ENCODE peak calls at places on chromosomes 2 and 18, in four cellular contexts. R, G, W and L are unnamed samples.

GRCh38 chr2:12721571-12722444 is 5.1 kb downstream of the TRIB2 start:
- DNase-seq in R (no peak), G (no peak), W (no peak), L (no peak)

GRCh38 chr2:229611360-229611759 is 103.0 kb downstream of the DNER start:
- DNase-seq in R (no peak), G (no peak), W (no peak), L (no peak)

GRCh38 chr2:19973471-19973870 is 16.4 kb downstream of the WDR35 start:
- DNase-seq in R (no peak), G (no peak), W (no peak), L (no peak)

GRCh38 chr2:127104881-127105655 is 1.9 kb downstream of the BIN1 start:
- DNase-seq in R (no peak), G (no peak), W (no peak), L (no peak)

GRCh38 chr2:196823750-196824149 is 14.6 kb upstream of the C2orf66 start:
- DNase-seq in R (no peak), G (peak; percentile 12), W (peak; percentile 45), L (peak; percentile 59)

GRCh38 chr18:63143246-63143847 is 176.2 kb downstream of the BCL2 start:
- DNase-seq in R (no peak), G (no peak), W (no peak), L (no peak)

GRCh38 chr2:30235859-30236535 is 4.7 kb downstream of the LBH start:
- DNase-seq in R (no peak), G (no peak), W (no peak), L (no peak)

GRCh38 chr18:3816601-3817363 is 366.8 kb downstream of the TGIF1 start:
- DNase-seq in R (peak; percentile 44), G (no peak), W (peak; percentile 89), L (peak; percentile 64)

GRCh38 chr2:3669656-3670055 is 11.7 kb downstream of the ALLC start:
- DNase-seq in R (no peak), G (no peak), W (no peak), L (no peak)

GRCh38 chr2:242020196-242021004 is 150.9 kb downstream of the RTP5 start:
- DNase-seq in R (peak; percentile 63), G (peak; percentile 62), W (peak; percentile 24), L (no peak)

GRCh38 chr2:95274291-95275150 is at the start of gene PROM2:
- DNase-seq in R (no peak), G (no peak), W (no peak), L (no peak)

GRCh38 chr2:55805662-55806061 is 112.0 kb upstream of the PNPT1 start:
- DNase-seq in R (no peak), G (no peak), W (no peak), L (no peak)

GRCh38 chr2:39688181-39688580 is 22.5 kb downstream of the TMEM178A start:
- DNase-seq in R (no peak), G (no peak), W (no peak), L (no peak)

GRCh38 chr2:224776795-224777562 is 60.8 kb upstream of the CCDC195 start:
- DNase-seq in R (no peak), G (no peak), W (no peak), L (no peak)

GRCh38 chr2:31032475-31032874 is 105.8 kb downstream of the GALNT14 start:
- DNase-seq in R (no peak), G (peak; percentile 59), W (no peak), L (no peak)

GRCh38 chr2:221844966-221845365 is 272.9 kb upstream of the EPHA4 start:
- DNase-seq in R (no peak), G (no peak), W (no peak), L (no peak)

GRCh38 chr2:43041661-43042360 is 184.6 kb downstream of the ZFP36L2 start:
- DNase-seq in R (peak; percentile 46), G (peak; percentile 55), W (peak; percentile 80), L (peak; percentile 98)

GRCh38 chr2:96869281-96869823 is 528 bp downstream of the SEMA4C start:
- DNase-seq in R (peak; percentile 48), G (peak; percentile 50), W (peak; percentile 35), L (peak; percentile 55)
- TF ChIP-seq CTCF in R (no peak), G (no peak), W (no peak), L (no peak)

GRCh38 chr18:35778850-35779634 is 193.4 kb upstream of the RMP24 start:
- DNase-seq in R (no peak), G (no peak), W (no peak), L (no peak)

GRCh38 chr18:35782926-35783325 is 189.6 kb upstream of the RMP24 start:
- DNase-seq in R (no peak), G (peak; percentile 2), W (no peak), L (no peak)

GRCh38 chr18:35776481-35776880 is 194.9 kb downstream of the GALNT1 start:
- DNase-seq in R (no peak), G (no peak), W (no peak), L (no peak)

GRCh38 chr18:35777042-35777441 is 195.4 kb upstream of the RMP24 start:
- DNase-seq in R (peak; percentile 16), G (no peak), W (peak; percentile 16), L (no peak)

GRCh38 chr18:35780937-35781336 is 191.5 kb upstream of the RMP24 start:
- DNase-seq in R (no peak), G (no peak), W (no peak), L (no peak)
- TF ChIP-seq MYC in R (no peak), G (no peak), W (no peak), L (no peak)

DNA sequence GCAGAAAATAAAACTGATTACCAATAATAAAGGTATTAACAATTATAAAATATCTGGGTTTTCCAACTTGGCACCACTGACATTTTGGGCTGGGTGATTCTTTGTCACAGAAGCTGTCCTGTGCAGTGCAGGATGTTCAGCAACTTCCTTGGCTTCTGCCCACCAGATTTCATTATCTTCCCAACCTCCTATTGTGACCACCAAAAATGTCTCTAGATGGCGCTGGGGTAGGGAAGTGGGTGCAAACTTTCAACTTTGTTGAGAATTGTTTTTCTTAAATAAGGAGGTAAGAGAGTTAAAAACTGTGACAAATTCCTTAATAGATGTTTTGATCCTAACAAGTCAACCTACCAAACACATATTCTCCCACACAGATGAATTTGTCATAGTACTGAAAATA is 90.1 kb downstream of the GAREM1 start:
- DNase-seq in R (no peak), G (peak; percentile 8), W (no peak), L (no peak)
- TF ChIP-seq CTCF in R (no peak), G (peak; percentile 12), W (no peak), L (no peak)

GRCh38 chr2:42026332-42026731 is 21.5 kb upstream of the PKDCC start:
- DNase-seq in R (no peak), G (no peak), W (no peak), L (no peak)

GRCh38 chr2:42029639-42030195 is 18.1 kb upstream of the PKDCC start:
- DNase-seq in R (no peak), G (no peak), W (no peak), L (no peak)

GRCh38 chr2:42030829-42031228 is 17.0 kb upstream of the PKDCC start:
- DNase-seq in R (no peak), G (no peak), W (no peak), L (no peak)

GRCh38 chr2:42030196-42030759 is 17.5 kb upstream of the PKDCC start:
- DNase-seq in R (no peak), G (no peak), W (no peak), L (no peak)

GRCh38 chr2:42028571-42029148 is 19.2 kb upstream of the PKDCC start:
- DNase-seq in R (no peak), G (peak; percentile 74), W (no peak), L (no peak)
- TF ChIP-seq MYC in R (no peak), G (no peak), W (no peak), L (no peak)

GRCh38 chr2:202490479-202490878 is 114.4 kb downstream of the BMPR2 start:
- DNase-seq in R (no peak), G (no peak), W (no peak), L (no peak)

GRCh38 chr2:202488671-202489070 is 112.5 kb downstream of the BMPR2 start:
- DNase-seq in R (no peak), G (no peak), W (no peak), L (no peak)

GRCh38 chr2:202494856-202495604 is 118.9 kb downstream of the BMPR2 start:
- DNase-seq in R (peak; percentile 35), G (no peak), W (no peak), L (no peak)

GRCh38 chr2:202494300-202494699 is 118.2 kb downstream of the BMPR2 start:
- DNase-seq in R (peak; percentile 98), G (no peak), W (peak; percentile 54), L (peak; percentile 93)

DNA sequence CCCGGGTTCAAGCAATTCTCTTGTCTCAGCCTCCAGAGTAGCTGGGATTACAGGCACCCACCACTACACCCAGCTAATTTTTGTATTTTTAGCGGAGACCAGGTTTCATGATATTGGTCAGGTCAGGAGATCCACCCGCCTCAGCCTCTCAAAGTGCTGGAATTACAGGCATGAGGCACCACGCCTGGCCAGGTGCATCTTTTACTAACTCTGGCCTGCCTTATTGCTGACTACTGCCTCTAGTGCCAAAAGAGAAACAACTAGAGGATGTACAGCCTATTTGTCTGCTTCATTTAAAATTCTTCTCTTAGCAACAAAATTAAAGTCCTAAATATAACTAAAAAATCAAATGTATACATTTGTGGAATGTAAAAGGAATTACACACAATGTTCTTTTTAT is 115.4 kb downstream of the BMPR2 start:
- DNase-seq in R (peak; percentile 15), G (no peak), W (no peak), L (no peak)
- TF ChIP-seq CTCF in R (no peak), G (no peak), W (no peak), L (no peak)

GRCh38 chr2:74555610-74556103 is 1.1 kb downstream of the DOK1 start:
- DNase-seq in R (no peak), G (peak; percentile 60), W (no peak), L (no peak)

GRCh38 chr2:74552914-74553811 is 579 bp downstream of the LOXL3 start:
- DNase-seq in R (no peak), G (peak; percentile 52), W (no peak), L (no peak)

GRCh38 chr2:74551942-74552913 is 1.5 kb downstream of the LOXL3 start:
- DNase-seq in R (no peak), G (no peak), W (no peak), L (no peak)

GRCh38 chr2:74554821-74555531 is 456 bp downstream of the DOK1 start:
- DNase-seq in R (no peak), G (peak; percentile 75), W (no peak), L (peak; percentile 63)

DNA sequence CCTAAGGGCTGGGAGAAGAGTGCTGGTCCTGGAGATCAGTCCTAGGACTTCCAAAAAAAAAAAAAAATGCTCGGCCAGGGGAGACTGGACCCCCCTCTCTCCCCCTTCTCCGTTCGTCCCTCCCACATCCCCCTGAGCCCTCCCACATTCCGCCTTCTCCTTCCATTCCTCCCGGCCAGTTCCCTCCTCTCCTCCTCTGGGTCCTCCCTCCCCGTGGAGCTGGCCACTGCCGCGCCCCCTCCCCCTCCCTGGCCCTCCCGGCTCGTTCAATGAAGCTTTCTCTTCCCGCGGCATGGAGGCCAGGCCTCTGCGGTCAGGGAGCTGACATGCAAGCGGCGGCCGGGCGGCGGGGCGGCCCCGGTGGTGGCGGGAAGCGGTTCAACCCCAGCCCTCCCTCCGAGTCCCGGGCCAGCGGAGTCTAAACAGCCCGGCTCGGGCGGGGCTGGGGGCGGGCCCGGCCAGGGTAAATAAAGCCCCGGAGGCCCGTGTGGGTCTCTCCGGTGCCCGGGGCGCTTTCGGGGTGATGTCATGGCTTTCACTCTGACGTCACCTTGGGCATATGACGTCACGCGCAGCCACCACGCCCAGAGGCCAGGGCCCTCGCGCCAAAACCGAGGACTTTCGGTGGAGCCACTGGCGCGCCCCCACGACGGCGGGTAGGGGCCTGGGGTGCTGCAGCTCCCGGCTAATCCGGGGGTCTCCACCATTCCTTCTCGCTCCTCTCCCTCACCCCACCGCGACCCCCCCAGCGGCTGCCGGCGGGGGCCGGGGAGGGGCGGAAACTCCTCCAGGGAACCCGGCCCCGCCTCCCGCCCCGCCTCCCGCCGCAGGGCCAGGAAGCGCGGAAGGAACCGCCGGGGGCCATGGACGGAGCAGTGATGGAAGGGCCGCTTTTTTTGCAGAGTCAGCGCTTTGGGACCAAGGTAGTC is at the start of the genes DOK1 and LOXL3:
- DNase-seq in R (peak; percentile 69), G (peak; percentile 86), W (peak; percentile 80), L (peak; percentile 69)
- TF ChIP-seq MYC in R (no peak), G (no peak), W (no peak), L (no peak)